ENCODE peak calls at places on chromosomes 4 and X, in nine cellular contexts. I is neural progenitor cell, D is heart left ventricle, J is gastrocnemius medialis, K is Panc1, R is colonic mucosa, X is PC-9, L is H1, M is lung. S is an unnamed sample.

GRCh38 chr4:145937021-145937861 is 1.4 kb downstream of the ZNF827 start:
- DNase-seq in M (peak; percentile 49), I (peak; percentile 70), D (peak; percentile 67), X (no peak), K (no peak), J (peak; percentile 64), L (peak; percentile 74), R (peak; percentile 79), S (peak; percentile 56)

GRCh38 chr4:87092389-87093141 is 127.9 kb downstream of the KLHL8 start:
- DNase-seq in K (no peak), I (no peak), X (peak; percentile 91), J (peak; percentile 73), L (no peak), R (peak; percentile 89), D (peak; percentile 74), M (peak; percentile 83), S (no peak)

GRCh38 chr4:119725688-119726330 is 97.2 kb upstream of the PDE5A start:
- DNase-seq in D (no peak), K (no peak), X (no peak), M (no peak), L (no peak), I (no peak), J (no peak), R (peak; percentile 64), S (no peak)

GRCh38 chrX:16882188-16882587 is 12.0 kb upstream of the RBBP7 start:
- DNase-seq in R (peak; percentile 41), I (peak; percentile 2), M (no peak), D (no peak), X (no peak), J (peak; percentile 63), L (no peak), K (no peak), S (no peak)

GRCh38 chr4:26717332-26717731 is 133.4 kb downstream of the TBC1D19 start:
- DNase-seq in K (no peak), R (no peak), X (no peak), D (no peak), J (no peak), M (no peak), L (no peak), I (no peak), S (no peak)

GRCh38 chr4:153198739-153199138 is 5.5 kb upstream of the TRIM2 start:
- DNase-seq in I (no peak), M (no peak), K (no peak), R (no peak), D (no peak), L (no peak), J (no peak), X (no peak), S (no peak)

GRCh38 chr4:70530997-70531396 is 12.6 kb downstream of the AMTN start:
- DNase-seq in R (no peak), M (no peak), L (no peak), K (no peak), J (no peak), D (no peak), X (no peak), I (no peak), S (no peak)

GRCh38 chrX:51860679-51861078 is 32.7 kb upstream of the MAGED1 start:
- DNase-seq in J (no peak), D (no peak), L (no peak), M (no peak), X (no peak), R (peak; percentile 22), K (no peak), I (peak; percentile 52), S (no peak)

GRCh38 chrX:77899081-77899828 is at the start of gene COX7B:
- DNase-seq in R (peak; percentile 75), D (peak; percentile 53), I (peak; percentile 96), J (peak; percentile 56), L (peak; percentile 51), M (peak; percentile 76), K (peak; percentile 89), X (peak; percentile 94), S (peak; percentile 63)

GRCh38 chr4:61549356-61549755 is 349.2 kb downstream of the ADGRL3 start:
- DNase-seq in R (no peak), I (no peak), K (no peak), J (no peak), M (no peak), L (no peak), D (no peak), X (no peak), S (no peak)

GRCh38 chr4:96056346-96056934 is 216.5 kb downstream of the PDHA2 start:
- DNase-seq in X (no peak), M (no peak), R (no peak), I (peak; percentile 90), K (no peak), L (no peak), D (no peak), J (no peak), S (no peak)

GRCh38 chrX:71909956-71910355 is 689 bp upstream of the NHSL2 start:
- DNase-seq in D (peak; percentile 27), J (no peak), X (no peak), R (no peak), I (peak; percentile 76), L (peak; percentile 55), K (no peak), M (no peak), S (no peak)

GRCh38 chr4:104457308-104457981 is 37.2 kb downstream of the CXXC4 start:
- DNase-seq in D (no peak), K (no peak), R (no peak), X (no peak), L (no peak), I (no peak), J (no peak), M (no peak), S (no peak)

GRCh38 chrX:75303795-75304194 is 29.9 kb downstream of the UPRT start:
- DNase-seq in D (no peak), K (no peak), M (no peak), R (no peak), L (no peak), X (no peak), J (no peak), I (no peak), S (no peak)
- H3K27me3 ChIP-seq in D (no peaks in the 10 kb centered on the region), K (no peaks in the 10 kb centered on the region), M (no peaks in the 10 kb centered on the region), R (no peaks in the 10 kb centered on the region), L (no peaks in the 10 kb centered on the region), X (no peaks in the 10 kb centered on the region), J (no peaks in the 10 kb centered on the region), I (no peaks in the 10 kb centered on the region), S (no peaks in the 10 kb centered on the region)

DNA sequence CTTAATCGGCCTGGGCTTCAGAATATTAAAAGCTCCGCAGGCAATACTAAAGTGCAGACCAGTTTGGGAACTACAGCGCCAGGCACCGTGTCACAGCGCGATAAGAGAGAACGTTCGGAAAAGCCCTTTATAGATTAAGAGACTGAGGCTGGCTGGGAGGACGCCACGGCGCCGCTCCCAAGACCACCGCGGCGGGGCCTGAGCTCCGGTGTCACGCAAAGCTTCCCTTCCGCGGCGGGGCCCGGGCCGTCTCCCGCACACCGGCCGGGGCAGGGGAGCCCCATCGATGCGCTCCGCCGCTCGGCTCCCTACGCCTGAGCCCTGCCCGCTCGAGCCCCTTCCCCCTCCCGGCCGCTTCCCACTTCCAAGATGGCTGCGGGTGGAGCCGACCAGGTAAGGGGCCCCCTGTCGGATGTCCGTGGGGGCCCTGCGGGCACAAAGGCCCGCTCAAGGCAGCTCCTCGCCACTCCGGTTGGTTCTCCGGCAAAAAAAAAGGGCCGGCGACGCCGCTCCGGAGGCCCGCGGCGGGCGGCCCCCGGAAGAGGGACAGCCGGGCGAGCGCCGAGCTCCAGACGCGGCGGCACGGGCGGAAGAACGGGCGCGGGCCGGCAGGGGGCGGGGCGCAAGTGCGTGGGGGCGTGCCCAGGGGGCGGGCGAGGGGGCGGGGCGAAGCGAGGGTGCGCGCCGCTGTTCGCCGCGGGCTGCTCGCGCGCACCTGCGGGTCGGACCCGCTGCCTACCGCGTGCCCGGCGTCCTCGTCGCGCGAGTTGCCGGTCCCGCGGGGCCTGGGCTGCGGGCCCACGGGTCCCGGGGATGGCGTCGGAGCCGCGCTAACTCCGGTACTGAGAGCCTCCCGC is at the start of gene TBC1D14:
- DNase-seq in I (peak; percentile 95), K (no peak), J (peak; percentile 85), X (peak; percentile 67), D (peak; percentile 91), L (peak; percentile 91), R (peak; percentile 86), M (peak; percentile 89), S (peak; percentile 84)
- TF ChIP-seq CTCF in I (peak; percentile 43), K (peak; percentile 36), J (peak; percentile 5), X (no peak), D (peak; percentile 15), L (no peak), R (no peak), M (no peak), S (no peak)

GRCh38 chrX:150185766-150186165 is 177.4 kb upstream of the MAMLD1 start:
- DNase-seq in I (no peak), J (no peak), R (no peak), M (no peak), X (no peak), L (no peak), D (no peak), K (no peak), S (no peak)
- H3K27ac ChIP-seq in I (no peak overlapping the region), J (no peak overlapping the region), R (no peak overlapping the region), M (no peak overlapping the region), X (no peak overlapping the region), L (no peak overlapping the region), D (no peak overlapping the region), K (no peak overlapping the region), S (no peak overlapping the region)

DNA sequence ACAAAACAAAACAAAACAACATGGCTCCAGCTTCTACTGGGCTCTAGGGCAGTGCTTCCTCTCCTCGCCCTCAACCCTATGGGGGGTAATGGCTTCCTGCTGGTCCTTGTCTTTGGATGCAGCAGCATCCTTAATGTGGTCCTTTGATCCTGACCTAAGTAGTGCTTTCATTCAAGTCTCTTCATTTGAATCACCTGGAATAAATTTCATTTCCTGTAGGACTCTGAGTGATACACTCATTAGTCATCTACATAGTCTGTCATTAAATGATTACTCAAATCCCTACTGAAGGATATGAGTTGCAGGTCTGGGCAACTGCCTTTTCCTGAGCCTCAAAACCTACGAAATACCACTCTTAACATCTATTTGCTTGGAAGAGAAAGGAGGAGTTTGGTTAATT is 54.5 kb downstream of the RHOH start:
- DNase-seq in R (no peak), L (no peak), K (no peak), I (no peak), X (peak; percentile 73), J (no peak), M (no peak), D (no peak), S (no peak)
- H3K27me3 ChIP-seq in R (no peaks in the 10 kb centered on the region), L (no peaks in the 10 kb centered on the region), K (no peaks in the 10 kb centered on the region), I (no peaks in the 10 kb centered on the region), X (no peaks in the 10 kb centered on the region), J (no peaks in the 10 kb centered on the region), M (no peaks in the 10 kb centered on the region), D (no peaks in the 10 kb centered on the region), S (no peaks in the 10 kb centered on the region)